ENCODE peak calls at places on chromosomes 13 and 19, in five cellular contexts. One of them, this sample, is unnamed.

GRCh38 chr13:24651718-24652345 is 28.4 kb upstream of the ATP12A start:
- DNase-seq in SW480: no peak
- DNase-seq in NCI-H1417: no peak
- DNase-seq in stimulated activated CD8-positive, alpha-beta memory T cell treated with anti-CD3 and anti-CD28 coated beads, Interleukin-2, amount 100 ng/mL, for 1 hour: no peak
- DNase-seq in GM13976: no peak
- DNase-seq in this sample: no peak

GRCh38 chr19:5692785-5693194 is 2.7 kb downstream of the RPL36 start:
- DNase-seq in SW480: no peak
- DNase-seq in NCI-H1417: no peak
- DNase-seq in stimulated activated CD8-positive, alpha-beta memory T cell treated with anti-CD3 and anti-CD28 coated beads, Interleukin-2, amount 100 ng/mL, for 1 hour: no peak
- DNase-seq in GM13976: no peak
- DNase-seq in this sample: peak

GRCh38 chr13:45834411-45834994 is 17.1 kb downstream of the SIAH3 start:
- DNase-seq in SW480: no peak
- DNase-seq in NCI-H1417: no peak
- DNase-seq in stimulated activated CD8-positive, alpha-beta memory T cell treated with anti-CD3 and anti-CD28 coated beads, Interleukin-2, amount 100 ng/mL, for 1 hour: no peak
- DNase-seq in GM13976: no peak
- DNase-seq in this sample: no peak

GRCh38 chr13:112702983-112703379 is 13.1 kb downstream of the ATP11A start:
- DNase-seq in SW480: no peak
- DNase-seq in NCI-H1417: no peak
- DNase-seq in stimulated activated CD8-positive, alpha-beta memory T cell treated with anti-CD3 and anti-CD28 coated beads, Interleukin-2, amount 100 ng/mL, for 1 hour: no peak
- DNase-seq in GM13976: no peak
- DNase-seq in this sample: no peak

GRCh38 chr19:10113592-10113963 is 2.1 kb downstream of the P2RY11 start:
- DNase-seq in SW480: no peak
- DNase-seq in NCI-H1417: no peak
- DNase-seq in stimulated activated CD8-positive, alpha-beta memory T cell treated with anti-CD3 and anti-CD28 coated beads, Interleukin-2, amount 100 ng/mL, for 1 hour: no peak
- DNase-seq in GM13976: no peak
- DNase-seq in this sample: peak

GRCh38 chr19:31516756-31517155 is 167.5 kb upstream of the TSHZ3 start:
- DNase-seq in SW480: no peak
- DNase-seq in NCI-H1417: no peak
- DNase-seq in stimulated activated CD8-positive, alpha-beta memory T cell treated with anti-CD3 and anti-CD28 coated beads, Interleukin-2, amount 100 ng/mL, for 1 hour: no peak
- DNase-seq in GM13976: no peak
- DNase-seq in this sample: no peak

GRCh38 chr19:6450166-6450565 is 9.4 kb downstream of the SLC25A23 start:
- DNase-seq in SW480: no peak
- DNase-seq in NCI-H1417: no peak
- DNase-seq in stimulated activated CD8-positive, alpha-beta memory T cell treated with anti-CD3 and anti-CD28 coated beads, Interleukin-2, amount 100 ng/mL, for 1 hour: no peak
- DNase-seq in GM13976: no peak
- DNase-seq in this sample: no peak

GRCh38 chr13:76939215-76939614 is 9.1 kb upstream of the ACOD1 start:
- DNase-seq in SW480: no peak
- DNase-seq in NCI-H1417: no peak
- DNase-seq in stimulated activated CD8-positive, alpha-beta memory T cell treated with anti-CD3 and anti-CD28 coated beads, Interleukin-2, amount 100 ng/mL, for 1 hour: no peak
- DNase-seq in GM13976: no peak
- DNase-seq in this sample: no peak

This sample was measured in H9.